ENCODE peak calls at places on chromosome 15, in seven cellular contexts. One of them, this sample, is unnamed.

GRCh38 chr15:86877171-86877631 is 797.5 kb downstream of the AGBL1 start:
- DNase-seq in AG04450: no peak
- DNase-seq in fibroblast of lung: peak
- DNase-seq in GM23338: no peak
- DNase-seq in K562: no peak
- DNase-seq in cardiac fibroblast: no peak
- DNase-seq in psoas muscle: no peak
- DNase-seq in this sample: no peak

GRCh38 chr15:53312707-53313106 is 446.8 kb downstream of the WDR72 start:
- DNase-seq in AG04450: no peak
- DNase-seq in fibroblast of lung: no peak
- DNase-seq in GM23338: peak
- DNase-seq in K562: no peak
- DNase-seq in cardiac fibroblast: no peak
- DNase-seq in psoas muscle: no peak
- DNase-seq in this sample: no peak

GRCh38 chr15:62739082-62739481 is 303.5 kb upstream of the TPM1 start:
- DNase-seq in AG04450: no peak
- DNase-seq in fibroblast of lung: peak
- DNase-seq in GM23338: no peak
- DNase-seq in K562: no peak
- DNase-seq in cardiac fibroblast: peak
- DNase-seq in psoas muscle: no peak
- DNase-seq in this sample: peak

GRCh38 chr15:43067717-43068461 is 37.9 kb downstream of the UBR1 start:
- DNase-seq in AG04450: no peak
- DNase-seq in fibroblast of lung: peak
- DNase-seq in GM23338: peak
- DNase-seq in K562: no peak
- DNase-seq in cardiac fibroblast: peak
- DNase-seq in psoas muscle: no peak
- DNase-seq in this sample: peak

GRCh38 chr15:48395532-48396011 is 64.3 kb downstream of the DUT start:
- DNase-seq in AG04450: no peak
- DNase-seq in fibroblast of lung: peak
- DNase-seq in GM23338: no peak
- DNase-seq in K562: no peak
- DNase-seq in cardiac fibroblast: peak
- DNase-seq in psoas muscle: peak
- DNase-seq in this sample: peak

GRCh38 chr15:38297623-38298388 is 45.2 kb downstream of the SPRED1 start:
- DNase-seq in AG04450: no peak
- DNase-seq in fibroblast of lung: peak
- DNase-seq in GM23338: no peak
- DNase-seq in K562: no peak
- DNase-seq in cardiac fibroblast: peak
- DNase-seq in psoas muscle: no peak
- DNase-seq in this sample: peak

GRCh38 chr15:90889313-90889730 is 5.0 kb downstream of the FES start:
- DNase-seq in AG04450: no peak
- DNase-seq in fibroblast of lung: peak
- DNase-seq in GM23338: no peak
- DNase-seq in K562: no peak
- DNase-seq in cardiac fibroblast: no peak
- DNase-seq in psoas muscle: no peak
- DNase-seq in this sample: no peak

GRCh38 chr15:98727115-98728040 is 79.0 kb downstream of the IGF1R start:
- DNase-seq in AG04450: peak
- DNase-seq in fibroblast of lung: peak
- DNase-seq in GM23338: peak
- DNase-seq in K562: no peak
- DNase-seq in cardiac fibroblast: peak
- DNase-seq in psoas muscle: peak
- DNase-seq in this sample: peak

GRCh38 chr15:59190291-59190690 is 16.4 kb upstream of the LDHAL6B start:
- DNase-seq in AG04450: no peak
- DNase-seq in fibroblast of lung: peak
- DNase-seq in GM23338: no peak
- DNase-seq in K562: no peak
- DNase-seq in cardiac fibroblast: no peak
- DNase-seq in psoas muscle: no peak
- DNase-seq in this sample: no peak

GRCh38 chr15:63686352-63686751 is 89.2 kb downstream of the FBXL22 start:
- DNase-seq in AG04450: no peak
- DNase-seq in fibroblast of lung: no peak
- DNase-seq in GM23338: no peak
- DNase-seq in K562: no peak
- DNase-seq in cardiac fibroblast: no peak
- DNase-seq in psoas muscle: no peak
- DNase-seq in this sample: no peak

GRCh38 chr15:29656636-29657475 is 165.4 kb downstream of the TJP1 start:
- DNase-seq in AG04450: no peak
- DNase-seq in fibroblast of lung: peak
- DNase-seq in GM23338: peak
- DNase-seq in K562: peak
- DNase-seq in cardiac fibroblast: peak
- DNase-seq in psoas muscle: no peak
- DNase-seq in this sample: no peak

GRCh38 chr15:74179101-74179841 is 5.8 kb downstream of the ISLR start:
- DNase-seq in AG04450: peak
- DNase-seq in fibroblast of lung: peak
- DNase-seq in GM23338: no peak
- DNase-seq in K562: no peak
- DNase-seq in cardiac fibroblast: peak
- DNase-seq in psoas muscle: peak
- DNase-seq in this sample: peak

GRCh38 chr15:64430000-64430735 is 30.2 kb upstream of the ZNF609 start:
- DNase-seq in AG04450: peak
- DNase-seq in fibroblast of lung: peak
- DNase-seq in GM23338: peak
- DNase-seq in K562: no peak
- DNase-seq in cardiac fibroblast: peak
- DNase-seq in psoas muscle: no peak
- DNase-seq in this sample: peak

GRCh38 chr15:43517354-43518072 is at the start of gene MAP1A:
- DNase-seq in AG04450: no peak
- DNase-seq in fibroblast of lung: peak
- DNase-seq in GM23338: peak
- DNase-seq in K562: peak
- DNase-seq in cardiac fibroblast: peak
- DNase-seq in psoas muscle: peak
- DNase-seq in this sample: peak

GRCh38 chr15:64029633-64030032 is 16.7 kb downstream of the DAPK2 start:
- DNase-seq in AG04450: no peak
- DNase-seq in fibroblast of lung: no peak
- DNase-seq in GM23338: no peak
- DNase-seq in K562: no peak
- DNase-seq in cardiac fibroblast: no peak
- DNase-seq in psoas muscle: no peak
- DNase-seq in this sample: no peak

GRCh38 chr15:33860749-33861148 is 107.5 kb upstream of the CHRM5 start:
- DNase-seq in AG04450: no peak
- DNase-seq in fibroblast of lung: peak
- DNase-seq in GM23338: no peak
- DNase-seq in K562: no peak
- DNase-seq in cardiac fibroblast: peak
- DNase-seq in psoas muscle: no peak
- DNase-seq in this sample: peak

GRCh38 chr15:74269362-74270035 is 33.4 kb downstream of the CCDC33 start:
- DNase-seq in AG04450: no peak
- DNase-seq in fibroblast of lung: no peak
- DNase-seq in GM23338: no peak
- DNase-seq in K562: no peak
- DNase-seq in cardiac fibroblast: no peak
- DNase-seq in psoas muscle: no peak
- DNase-seq in this sample: no peak

GRCh38 chr15:66941231-66941711 is 124.1 kb upstream of the SMAD3 start:
- DNase-seq in AG04450: no peak
- DNase-seq in fibroblast of lung: no peak
- DNase-seq in GM23338: no peak
- DNase-seq in K562: no peak
- DNase-seq in cardiac fibroblast: no peak
- DNase-seq in psoas muscle: peak
- DNase-seq in this sample: peak

GRCh38 chr15:77455696-77456293 is 35.1 kb downstream of the HMG20A start:
- DNase-seq in AG04450: peak
- DNase-seq in fibroblast of lung: peak
- DNase-seq in GM23338: no peak
- DNase-seq in K562: no peak
- DNase-seq in cardiac fibroblast: peak
- DNase-seq in psoas muscle: no peak
- DNase-seq in this sample: peak

GRCh38 chr15:77646104-77646694 is 13.5 kb upstream of the LINGO1 start:
- DNase-seq in AG04450: no peak
- DNase-seq in fibroblast of lung: no peak
- DNase-seq in GM23338: no peak
- DNase-seq in K562: peak
- DNase-seq in cardiac fibroblast: no peak
- DNase-seq in psoas muscle: no peak
- DNase-seq in this sample: no peak

GRCh38 chr15:26260517-26261133 is 397.5 kb upstream of the ATP10A start:
- DNase-seq in AG04450: no peak
- DNase-seq in fibroblast of lung: peak
- DNase-seq in GM23338: peak
- DNase-seq in K562: peak
- DNase-seq in cardiac fibroblast: peak
- DNase-seq in psoas muscle: no peak
- DNase-seq in this sample: peak

GRCh38 chr15:92821491-92822116 is 78.5 kb upstream of the CHD2 start:
- DNase-seq in AG04450: no peak
- DNase-seq in fibroblast of lung: peak
- DNase-seq in GM23338: no peak
- DNase-seq in K562: no peak
- DNase-seq in cardiac fibroblast: peak
- DNase-seq in psoas muscle: no peak
- DNase-seq in this sample: no peak

GRCh38 chr15:75038948-75039533 is 15.7 kb downstream of the PPCDC start:
- DNase-seq in AG04450: no peak
- DNase-seq in fibroblast of lung: no peak
- DNase-seq in GM23338: no peak
- DNase-seq in K562: peak
- DNase-seq in cardiac fibroblast: no peak
- DNase-seq in psoas muscle: no peak
- DNase-seq in this sample: no peak

GRCh38 chr15:81029416-81030367 is 29.0 kb downstream of the TLNRD1 start:
- DNase-seq in AG04450: no peak
- DNase-seq in fibroblast of lung: peak
- DNase-seq in GM23338: no peak
- DNase-seq in K562: no peak
- DNase-seq in cardiac fibroblast: peak
- DNase-seq in psoas muscle: no peak
- DNase-seq in this sample: peak

GRCh38 chr15:31235298-31236183 is 91.1 kb upstream of the KLF13 start:
- DNase-seq in AG04450: no peak
- DNase-seq in fibroblast of lung: peak
- DNase-seq in GM23338: no peak
- DNase-seq in K562: no peak
- DNase-seq in cardiac fibroblast: peak
- DNase-seq in psoas muscle: no peak
- DNase-seq in this sample: peak

GRCh38 chr15:71294636-71295241 is 179.5 kb downstream of the THSD4 start:
- DNase-seq in AG04450: peak
- DNase-seq in fibroblast of lung: peak
- DNase-seq in GM23338: no peak
- DNase-seq in K562: no peak
- DNase-seq in cardiac fibroblast: peak
- DNase-seq in psoas muscle: no peak
- DNase-seq in this sample: peak
- H3K4me3 ChIP-seq in AG04450: no peak
- H3K4me3 ChIP-seq in fibroblast of lung: no peak
- H3K4me3 ChIP-seq in GM23338: no peak
- H3K4me3 ChIP-seq in K562: no peak
- H3K4me3 ChIP-seq in cardiac fibroblast: no peak
- H3K4me3 ChIP-seq in psoas muscle: no peak
- H3K4me3 ChIP-seq in this sample: no peak

GRCh38 chr15:85785887-85786777 is 8.6 kb downstream of the KLHL25 start:
- DNase-seq in AG04450: no peak
- DNase-seq in fibroblast of lung: peak
- DNase-seq in GM23338: no peak
- DNase-seq in K562: no peak
- DNase-seq in cardiac fibroblast: peak
- DNase-seq in psoas muscle: peak
- DNase-seq in this sample: peak
- H3K4me3 ChIP-seq in AG04450: no peak
- H3K4me3 ChIP-seq in fibroblast of lung: no peak
- H3K4me3 ChIP-seq in GM23338: peak
- H3K4me3 ChIP-seq in K562: no peak
- H3K4me3 ChIP-seq in cardiac fibroblast: no peak
- H3K4me3 ChIP-seq in psoas muscle: peak
- H3K4me3 ChIP-seq in this sample: no peak

DNA sequence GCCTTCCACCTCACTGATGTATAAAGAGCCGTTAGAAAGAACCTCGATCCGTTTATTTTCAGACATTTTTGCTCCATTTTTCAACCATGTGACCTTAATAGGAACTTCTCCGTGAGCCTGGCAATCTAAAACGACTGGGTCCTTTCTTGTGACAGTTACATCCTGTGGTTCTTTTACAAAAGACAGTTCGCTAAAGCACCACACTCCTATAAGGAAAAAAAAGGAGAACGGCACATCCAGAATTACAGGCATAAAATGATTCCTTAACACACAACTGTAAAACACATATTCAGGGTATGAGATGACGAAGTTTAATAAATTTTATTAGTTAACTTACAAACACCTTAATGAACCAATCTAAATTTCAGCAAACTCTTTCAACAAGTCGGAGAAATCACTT is 2.5 kb downstream of the PRTG start:
- DNase-seq in AG04450: no peak
- DNase-seq in fibroblast of lung: no peak
- DNase-seq in GM23338: no peak
- DNase-seq in K562: no peak
- DNase-seq in cardiac fibroblast: no peak
- DNase-seq in psoas muscle: no peak
- DNase-seq in this sample: no peak
- H3K4me3 ChIP-seq in AG04450: no peak
- H3K4me3 ChIP-seq in fibroblast of lung: no peak
- H3K4me3 ChIP-seq in GM23338: no peak
- H3K4me3 ChIP-seq in K562: no peak
- H3K4me3 ChIP-seq in cardiac fibroblast: no peak
- H3K4me3 ChIP-seq in psoas muscle: no peak
- H3K4me3 ChIP-seq in this sample: no peak

GRCh38 chr15:89803941-89804800 is 10.5 kb downstream of the ANPEP start:
- DNase-seq in AG04450: no peak
- DNase-seq in fibroblast of lung: no peak
- DNase-seq in GM23338: no peak
- DNase-seq in K562: no peak
- DNase-seq in cardiac fibroblast: no peak
- DNase-seq in psoas muscle: no peak
- DNase-seq in this sample: no peak

GRCh38 chr15:89799925-89800500 is 14.6 kb downstream of the ANPEP start:
- DNase-seq in AG04450: no peak
- DNase-seq in fibroblast of lung: no peak
- DNase-seq in GM23338: no peak
- DNase-seq in K562: no peak
- DNase-seq in cardiac fibroblast: no peak
- DNase-seq in psoas muscle: no peak
- DNase-seq in this sample: no peak

GRCh38 chr15:89801471-89802205 is 13.0 kb downstream of the ANPEP start:
- DNase-seq in AG04450: no peak
- DNase-seq in fibroblast of lung: no peak
- DNase-seq in GM23338: no peak
- DNase-seq in K562: no peak
- DNase-seq in cardiac fibroblast: no peak
- DNase-seq in psoas muscle: no peak
- DNase-seq in this sample: no peak

GRCh38 chr15:89802986-89803820 is 11.4 kb downstream of the ANPEP start:
- DNase-seq in AG04450: no peak
- DNase-seq in fibroblast of lung: no peak
- DNase-seq in GM23338: no peak
- DNase-seq in K562: no peak
- DNase-seq in cardiac fibroblast: no peak
- DNase-seq in psoas muscle: no peak
- DNase-seq in this sample: no peak

GRCh38 chr15:89802231-89802928 is 12.3 kb downstream of the ANPEP start:
- DNase-seq in AG04450: no peak
- DNase-seq in fibroblast of lung: no peak
- DNase-seq in GM23338: no peak
- DNase-seq in K562: peak
- DNase-seq in cardiac fibroblast: no peak
- DNase-seq in psoas muscle: no peak
- DNase-seq in this sample: no peak
- H3K4me3 ChIP-seq in AG04450: no peak
- H3K4me3 ChIP-seq in fibroblast of lung: no peak
- H3K4me3 ChIP-seq in GM23338: no peak
- H3K4me3 ChIP-seq in K562: no peak
- H3K4me3 ChIP-seq in cardiac fibroblast: no peak
- H3K4me3 ChIP-seq in psoas muscle: no peak
- H3K4me3 ChIP-seq in this sample: no peak

This sample was measured in fibroblast of mammary gland.